ENCODE peak calls at places on chromosomes 1 and 21, in eight cellular contexts. Y, U, W, F, Z, G, I and S are unnamed samples.
A peak's percentile ranks its signal among the peaks of the same experiment; 100 is the strongest.

GRCh38 chr1:64651841-64652240 is 93.0 kb upstream of the RAVER2 start:
- DNase-seq in G (no peak), W (no peak), Z (no peak), U (no peak), Y (no peak), F (no peak), I (no peak), S (no peak)

GRCh38 chr1:999797-1000356 is at the start of gene HES4:
- DNase-seq in F (peak; percentile 71), U (peak; percentile 64), G (peak; percentile 65), Z (peak; percentile 64), W (peak; percentile 48), Y (peak; percentile 51), I (no peak), S (no peak)

GRCh38 chr1:43868741-43869067 is 64.9 kb upstream of the ARTN start:
- DNase-seq in W (no peak), Z (no peak), Y (no peak), I (no peak), F (peak; percentile 39), G (no peak), U (no peak), S (no peak)

GRCh38 chr21:29233611-29234540 is 64.8 kb upstream of the BACH1 start:
- DNase-seq in F (no peak), Y (no peak), U (no peak), I (no peak), G (no peak), Z (no peak), W (no peak), S (no peak)

GRCh38 chr1:224761245-224761644 is 145.1 kb downstream of the CNIH3 start:
- DNase-seq in Z (no peak), U (no peak), Y (no peak), F (no peak), G (no peak), W (no peak), I (no peak), S (no peak)

GRCh38 chr1:205256956-205257615 is 29.3 kb downstream of the TMCC2 start:
- DNase-seq in U (no peak), G (no peak), I (no peak), W (no peak), Z (no peak), Y (no peak), F (no peak), S (no peak)

GRCh38 chr1:154975409-154976205 is 1.1 kb downstream of the CKS1B start:
- DNase-seq in I (no peak), U (peak; percentile 57), W (no peak), G (no peak), F (no peak), Z (no peak), Y (no peak), S (no peak)

GRCh38 chr1:24070821-24071393 is 41.0 kb downstream of the MYOM3 start:
- DNase-seq in I (peak; percentile 62), U (peak; percentile 73), Z (no peak), G (peak; percentile 29), Y (no peak), W (peak; percentile 58), F (peak; percentile 65), S (peak; percentile 36)

GRCh38 chr1:41539999-41540398 is 55.5 kb upstream of the EDN2 start:
- DNase-seq in Y (no peak), G (no peak), W (no peak), F (no peak), I (no peak), Z (no peak), U (no peak), S (no peak)

GRCh38 chr1:60765204-60765603 is 317.2 kb upstream of the NFIA start:
- DNase-seq in I (peak; percentile 27), F (peak; percentile 35), U (no peak), G (no peak), Z (no peak), W (peak; percentile 17), Y (no peak), S (peak; percentile 21)

GRCh38 chr1:119711804-119712341 is at the start of gene PHGDH:
- DNase-seq in Z (no peak), I (peak; percentile 51), G (peak; percentile 52), U (peak; percentile 49), W (peak; percentile 66), F (peak; percentile 83), Y (no peak), S (peak; percentile 80)

GRCh38 chr1:240027059-240027462 is 64.6 kb upstream of the FMN2 start:
- DNase-seq in G (peak; percentile 4), U (no peak), F (peak; percentile 68), I (peak; percentile 44), Y (no peak), Z (no peak), W (peak; percentile 66), S (peak; percentile 41)

GRCh38 chr1:60746278-60746761 is 336.0 kb upstream of the NFIA start:
- DNase-seq in W (peak; percentile 44), F (peak; percentile 82), Z (no peak), G (no peak), Y (no peak), U (no peak), I (peak; percentile 16), S (peak; percentile 36)

GRCh38 chr1:201939271-201939973 is 6.9 kb downstream of the LMOD1 start:
- DNase-seq in W (no peak), Y (no peak), F (no peak), I (no peak), U (no peak), Z (no peak), G (no peak), S (no peak)

GRCh38 chr21:45537746-45538291 is 4.4 kb downstream of the SLC19A1 start:
- DNase-seq in U (no peak), G (no peak), I (no peak), Z (no peak), W (no peak), F (no peak), Y (no peak), S (no peak)

GRCh38 chr1:29388884-29389283 is 152.6 kb downstream of the PTPRU start:
- DNase-seq in I (no peak), F (no peak), W (no peak), Z (no peak), Y (no peak), U (no peak), G (no peak), S (no peak)

GRCh38 chr1:151059342-151060240 is at the start of gene CDC42SE1:
- DNase-seq in I (peak; percentile 67), G (no peak), Z (no peak), F (peak; percentile 91), Y (peak; percentile 80), U (peak; percentile 86), W (peak; percentile 85), S (peak; percentile 81)

GRCh38 chr1:112625696-112626095 is 6.1 kb downstream of the CAPZA1 start:
- DNase-seq in I (no peak), U (no peak), G (no peak), Z (no peak), W (no peak), F (no peak), Y (no peak), S (peak; percentile 32)

GRCh38 chr1:54851928-54852524 is 35.0 kb downstream of the DHCR24 start:
- DNase-seq in W (no peak), F (no peak), Y (no peak), I (no peak), U (no peak), Z (no peak), G (no peak), S (no peak)

GRCh38 chr1:111062624-111063023 is 77.3 kb downstream of the DRAM2 start:
- DNase-seq in G (no peak), F (no peak), Z (no peak), W (no peak), Y (no peak), I (no peak), U (no peak), S (no peak)

GRCh38 chr21:21813934-21814333 is 815.7 kb downstream of the NCAM2 start:
- DNase-seq in W (no peak), Z (no peak), F (no peak), I (no peak), U (no peak), Y (no peak), G (no peak), S (no peak)

GRCh38 chr1:187853505-187853904 is 1024.8 kb downstream of the PLA2G4A start:
- DNase-seq in W (no peak), G (no peak), I (no peak), F (no peak), U (no peak), Z (no peak), Y (no peak), S (no peak)

GRCh38 chr1:177209357-177209756 is 38.6 kb downstream of the BRINP2 start:
- DNase-seq in F (no peak), G (peak; percentile 99), Z (peak; percentile 98), U (no peak), Y (no peak), I (peak; percentile 38), W (peak; percentile 81), S (peak; percentile 75)

GRCh38 chr1:169858467-169858866 is 35.2 kb downstream of the SCYL3 start:
- DNase-seq in Z (no peak), F (no peak), U (no peak), I (no peak), W (no peak), Y (no peak), G (no peak), S (no peak)

GRCh38 chr1:11719313-11720032 is 16.5 kb upstream of the AGTRAP start:
- DNase-seq in U (peak; percentile 85), I (peak; percentile 94), W (peak; percentile 85), Z (no peak), G (no peak), F (peak; percentile 24), Y (peak; percentile 42), S (peak; percentile 78)

GRCh38 chr1:71587961-71588360 is 507.1 kb upstream of the ZRANB2 start:
- DNase-seq in F (peak; percentile 79), W (peak; percentile 49), G (no peak), I (no peak), Z (no peak), U (no peak), Y (no peak), S (peak; percentile 43)

GRCh38 chr1:240423525-240423924 is 188.4 kb downstream of the GREM2 start:
- DNase-seq in G (no peak), I (no peak), F (no peak), Z (no peak), U (no peak), Y (no peak), W (no peak), S (no peak)

GRCh38 chr1:63545780-63546179 is 22.5 kb downstream of the EFCAB7 start:
- DNase-seq in W (no peak), F (no peak), G (no peak), Y (no peak), U (no peak), I (no peak), Z (peak; percentile 10), S (no peak)

GRCh38 chr1:104125226-104125625 is 375.5 kb downstream of the AMY1C start:
- DNase-seq in Z (no peak), I (no peak), W (no peak), G (peak; percentile 7), F (no peak), U (no peak), Y (no peak), S (no peak)

GRCh38 chr1:101002551-101002950 is 23.0 kb downstream of the DPH5 start:
- DNase-seq in U (no peak), I (no peak), G (peak; percentile 29), F (no peak), W (no peak), Z (peak; percentile 5), Y (no peak), S (no peak)

GRCh38 chr1:57164584-57164983 is 198.8 kb upstream of the C8B start:
- DNase-seq in I (no peak), W (no peak), G (no peak), U (no peak), Y (no peak), Z (no peak), F (no peak), S (no peak)

GRCh38 chr1:39563669-39564068 is 12.9 kb downstream of the PABPC4 start:
- DNase-seq in Z (no peak), W (no peak), U (no peak), Y (no peak), I (no peak), G (no peak), F (no peak), S (no peak)

GRCh38 chr1:214581785-214582184 is 21.2 kb upstream of the CENPF start:
- DNase-seq in I (no peak), W (no peak), G (peak; percentile 93), U (no peak), Y (no peak), F (no peak), Z (no peak), S (no peak)

GRCh38 chr1:24743404-24744211 is 1.6 kb upstream of the CLIC4 start:
- DNase-seq in F (no peak), Y (no peak), G (no peak), I (no peak), U (no peak), W (peak; percentile 59), Z (no peak), S (peak; percentile 75)